ENCODE peak calls at places on chromosomes 11 and 22, in four cellular contexts. One of them, this sample, is unnamed.

GRCh38 chr11:126233391-126233790 is 21.8 kb downstream of the FAM118B start:
- DNase-seq in fibroblast of lung: peak; percentile 22
- DNase-seq in cardiac muscle cell: no peak
- DNase-seq in AG10803: no peak
- DNase-seq in this sample: no peak

GRCh38 chr11:132601863-132602262 is 930.4 kb downstream of the OPCML start:
- DNase-seq in fibroblast of lung: no peak
- DNase-seq in cardiac muscle cell: no peak
- DNase-seq in AG10803: no peak
- DNase-seq in this sample: no peak

GRCh38 chr22:35330258-35330861 is 30.7 kb downstream of the TOM1 start:
- DNase-seq in fibroblast of lung: peak; percentile 60
- DNase-seq in cardiac muscle cell: peak; percentile 95
- DNase-seq in AG10803: peak; percentile 84
- DNase-seq in this sample: peak; percentile 49

GRCh38 chr11:100687032-100687629 is at the start of gene ARHGAP42:
- DNase-seq in fibroblast of lung: peak; percentile 66
- DNase-seq in cardiac muscle cell: peak; percentile 79
- DNase-seq in AG10803: peak; percentile 55
- DNase-seq in this sample: peak; percentile 87

GRCh38 chr11:61512435-61512834 is 3.9 kb downstream of the LRRC10B start:
- DNase-seq in fibroblast of lung: no peak
- DNase-seq in cardiac muscle cell: no peak
- DNase-seq in AG10803: no peak
- DNase-seq in this sample: no peak

GRCh38 chr11:87180743-87181142 is 143.0 kb downstream of the TMEM135 start:
- DNase-seq in fibroblast of lung: peak; percentile 75
- DNase-seq in cardiac muscle cell: peak; percentile 73
- DNase-seq in AG10803: peak; percentile 85
- DNase-seq in this sample: no peak

GRCh38 chr11:72422414-72422813 is 11.9 kb downstream of the CLPB start:
- DNase-seq in fibroblast of lung: no peak
- DNase-seq in cardiac muscle cell: no peak
- DNase-seq in AG10803: no peak
- DNase-seq in this sample: no peak

GRCh38 chr11:117979481-117980211 is 6.5 kb upstream of the IL10RA start:
- DNase-seq in fibroblast of lung: no peak
- DNase-seq in cardiac muscle cell: no peak
- DNase-seq in AG10803: no peak
- DNase-seq in this sample: peak; percentile 81

GRCh38 chr22:26805131-26805530 is 147.7 kb downstream of the MIAT start:
- DNase-seq in fibroblast of lung: peak; percentile 70
- DNase-seq in cardiac muscle cell: no peak
- DNase-seq in AG10803: peak; percentile 33
- DNase-seq in this sample: no peak

GRCh38 chr11:15308840-15309239 is 194.1 kb downstream of the INSC start:
- DNase-seq in fibroblast of lung: no peak
- DNase-seq in cardiac muscle cell: no peak
- DNase-seq in AG10803: no peak
- DNase-seq in this sample: no peak

GRCh38 chr11:665707-666281 is 28.7 kb downstream of the DRD4 start:
- DNase-seq in fibroblast of lung: peak; percentile 10
- DNase-seq in cardiac muscle cell: peak; percentile 45
- DNase-seq in AG10803: peak; percentile 74
- DNase-seq in this sample: no peak

DNA sequence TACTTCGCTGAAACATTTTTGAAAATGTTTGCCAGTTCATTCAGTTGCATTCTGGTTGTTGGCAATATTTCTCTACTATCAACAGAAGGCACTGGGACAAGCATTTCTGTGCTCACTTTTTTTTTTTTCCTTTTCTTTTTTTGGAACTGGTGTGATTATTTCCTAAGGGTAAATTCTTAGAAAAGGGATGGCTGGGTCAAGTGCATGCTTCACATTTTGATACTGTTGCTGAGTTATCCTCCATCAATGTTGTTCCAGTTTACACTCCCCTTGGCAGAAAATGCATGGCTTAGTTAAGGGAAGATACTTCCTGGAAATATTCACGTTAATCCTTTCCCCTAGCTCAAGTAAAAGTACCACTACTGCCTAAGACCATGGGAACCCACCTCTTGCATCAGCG is 81.8 kb downstream of the OSBP2 start:
- DNase-seq in fibroblast of lung: no peak
- DNase-seq in cardiac muscle cell: no peak
- DNase-seq in AG10803: no peak
- DNase-seq in this sample: no peak
- TF ChIP-seq CTCF in fibroblast of lung: no peak
- TF ChIP-seq CTCF in cardiac muscle cell: no peak
- TF ChIP-seq CTCF in AG10803: no peak
- TF ChIP-seq CTCF in this sample: no peak

DNA sequence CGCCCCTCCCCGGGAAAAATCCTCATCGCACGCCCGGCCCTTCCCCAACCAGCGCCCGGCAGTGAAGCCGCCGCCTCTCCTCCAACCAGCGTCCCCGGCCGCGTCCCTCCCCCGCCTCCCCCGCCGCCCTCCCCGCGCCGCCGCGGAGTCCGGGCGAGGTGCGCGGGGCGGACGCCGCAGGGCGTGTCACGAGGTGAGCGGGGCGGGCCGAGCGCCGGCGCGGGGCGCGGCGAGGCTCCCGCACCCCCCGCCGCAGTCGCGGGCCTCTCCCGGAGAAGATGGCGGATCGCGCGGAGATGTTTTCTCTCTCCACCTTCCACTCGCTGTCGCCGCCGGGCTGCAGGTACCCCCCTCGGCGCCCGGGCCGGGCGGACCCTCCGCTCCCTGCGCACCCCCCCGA is at the start of gene MAPK8IP2:
- DNase-seq in fibroblast of lung: no peak
- DNase-seq in cardiac muscle cell: no peak
- DNase-seq in AG10803: no peak
- DNase-seq in this sample: no peak
- H3K4me3 ChIP-seq in fibroblast of lung: no peak within 1 kb of the TSS
- H3K4me3 ChIP-seq in cardiac muscle cell: peak within 1 kb of the TSS; percentile 34
- H3K4me3 ChIP-seq in AG10803: peak within 1 kb of the TSS; percentile 15
- H3K4me3 ChIP-seq in this sample: no peak within 1 kb of the TSS

GRCh38 chr11:124982043-124982442 is 28.0 kb downstream of the CCDC15 start:
- DNase-seq in fibroblast of lung: no peak
- DNase-seq in cardiac muscle cell: no peak
- DNase-seq in AG10803: no peak
- DNase-seq in this sample: no peak
- TF ChIP-seq CTCF in fibroblast of lung: no peak
- TF ChIP-seq CTCF in cardiac muscle cell: no peak
- TF ChIP-seq CTCF in AG10803: no peak
- TF ChIP-seq CTCF in this sample: no peak

GRCh38 chr11:69382131-69383128 is 88.5 kb downstream of the MYEOV start:
- DNase-seq in fibroblast of lung: no peak
- DNase-seq in cardiac muscle cell: peak; percentile 43
- DNase-seq in AG10803: no peak
- DNase-seq in this sample: no peak
- H3K4me3 ChIP-seq in fibroblast of lung: no peak overlapping the region
- H3K4me3 ChIP-seq in cardiac muscle cell: no peak overlapping the region
- H3K4me3 ChIP-seq in AG10803: no peak overlapping the region
- H3K4me3 ChIP-seq in this sample: no peak overlapping the region

GRCh38 chr11:88332851-88333250 is 4.7 kb downstream of the CTSC start:
- DNase-seq in fibroblast of lung: peak; percentile 41
- DNase-seq in cardiac muscle cell: peak; percentile 41
- DNase-seq in AG10803: no peak
- DNase-seq in this sample: no peak
- TF ChIP-seq CTCF in fibroblast of lung: no peak
- TF ChIP-seq CTCF in cardiac muscle cell: no peak
- TF ChIP-seq CTCF in AG10803: no peak
- TF ChIP-seq CTCF in this sample: no peak

DNA sequence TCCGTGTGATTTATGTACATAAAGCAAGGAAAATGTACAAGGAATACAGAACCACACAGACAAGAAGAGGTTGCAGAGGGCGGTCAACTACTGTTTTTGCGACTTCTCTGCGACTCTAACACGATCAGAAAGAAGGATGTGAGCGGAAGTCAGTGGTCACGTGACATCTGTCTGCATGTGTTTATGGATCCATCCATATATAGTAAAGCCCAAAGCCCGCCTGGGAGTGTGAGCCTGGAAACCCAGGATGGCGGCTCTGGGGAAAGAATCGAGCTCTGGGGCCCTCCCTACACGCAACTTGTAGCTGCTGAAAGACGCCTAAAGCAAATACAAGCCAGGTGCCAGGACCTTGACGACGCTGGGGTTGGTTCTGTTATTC is 8.8 kb downstream of the OSBPL5 start:
- DNase-seq in fibroblast of lung: no peak
- DNase-seq in cardiac muscle cell: no peak
- DNase-seq in AG10803: peak; percentile 54
- DNase-seq in this sample: no peak
- H3K4me3 ChIP-seq in fibroblast of lung: peak overlapping the region; percentile 32
- H3K4me3 ChIP-seq in cardiac muscle cell: no peak overlapping the region
- H3K4me3 ChIP-seq in AG10803: peak overlapping the region; percentile 45
- H3K4me3 ChIP-seq in this sample: no peak overlapping the region

GRCh38 chr22:32123657-32124056 is 35.4 kb downstream of the C22orf42 start:
- DNase-seq in fibroblast of lung: no peak
- DNase-seq in cardiac muscle cell: no peak
- DNase-seq in AG10803: no peak
- DNase-seq in this sample: no peak
- TF ChIP-seq CTCF in fibroblast of lung: no peak
- TF ChIP-seq CTCF in cardiac muscle cell: no peak
- TF ChIP-seq CTCF in AG10803: no peak
- TF ChIP-seq CTCF in this sample: no peak

GRCh38 chr11:113241190-113242051 is 73.0 kb upstream of the TTC12 start:
- DNase-seq in fibroblast of lung: peak; percentile 36
- DNase-seq in cardiac muscle cell: peak; percentile 24
- DNase-seq in AG10803: peak; percentile 50
- DNase-seq in this sample: no peak

GRCh38 chr11:113245216-113245615 is 69.2 kb upstream of the TTC12 start:
- DNase-seq in fibroblast of lung: no peak
- DNase-seq in cardiac muscle cell: peak; percentile 9
- DNase-seq in AG10803: no peak
- DNase-seq in this sample: no peak

GRCh38 chr11:113240790-113241189 is 73.6 kb upstream of the TTC12 start:
- DNase-seq in fibroblast of lung: no peak
- DNase-seq in cardiac muscle cell: no peak
- DNase-seq in AG10803: no peak
- DNase-seq in this sample: no peak

GRCh38 chr11:113242060-113242459 is 72.3 kb upstream of the TTC12 start:
- DNase-seq in fibroblast of lung: no peak
- DNase-seq in cardiac muscle cell: no peak
- DNase-seq in AG10803: no peak
- DNase-seq in this sample: no peak

DNA sequence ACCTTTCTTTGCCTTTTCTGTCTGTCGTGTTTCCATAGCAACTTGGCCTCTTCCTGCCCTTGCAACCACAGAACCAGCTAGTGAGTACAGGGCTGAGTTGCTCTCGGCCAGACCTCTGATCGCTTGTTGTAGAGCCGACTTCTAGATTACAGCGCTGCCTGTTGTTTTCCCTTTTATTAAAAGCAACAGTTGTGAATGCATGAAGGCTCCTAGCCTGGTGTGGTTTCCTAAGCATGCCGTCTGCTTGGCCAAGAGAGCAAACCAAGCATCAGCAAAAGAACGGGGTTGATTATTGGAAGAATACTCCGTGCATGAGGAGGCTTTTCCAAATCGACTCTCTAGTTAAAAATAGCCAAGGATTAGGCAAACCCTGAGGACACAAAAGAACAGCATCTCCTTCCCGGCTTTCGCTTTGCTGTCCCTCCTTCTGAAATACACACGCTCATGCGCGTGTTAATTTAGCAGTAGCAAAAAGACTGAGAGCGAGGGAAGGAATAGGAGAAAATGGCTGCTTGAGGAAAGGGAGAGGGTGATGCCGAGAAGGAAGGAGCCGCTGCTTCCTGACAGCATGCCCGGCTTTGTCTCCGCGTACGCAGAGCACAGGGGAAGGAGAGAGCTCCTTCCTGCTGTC is 71.5 kb upstream of the TTC12 start:
- DNase-seq in fibroblast of lung: peak; percentile 70
- DNase-seq in cardiac muscle cell: peak; percentile 81
- DNase-seq in AG10803: peak; percentile 75
- DNase-seq in this sample: peak; percentile 23
- H3K4me3 ChIP-seq in fibroblast of lung: peak overlapping the region; percentile 51
- H3K4me3 ChIP-seq in cardiac muscle cell: no peak overlapping the region
- H3K4me3 ChIP-seq in AG10803: peak overlapping the region; percentile 50
- H3K4me3 ChIP-seq in this sample: no peak overlapping the region

GRCh38 chr22:46062232-46062615 is 85.3 kb upstream of the WNT7B start:
- DNase-seq in fibroblast of lung: peak; percentile 6
- DNase-seq in cardiac muscle cell: no peak
- DNase-seq in AG10803: no peak
- DNase-seq in this sample: no peak
- TF ChIP-seq CTCF in fibroblast of lung: no peak
- TF ChIP-seq CTCF in cardiac muscle cell: no peak
- TF ChIP-seq CTCF in AG10803: no peak
- TF ChIP-seq CTCF in this sample: no peak